ENCODE peak calls at places on chromosomes 13 and 19, in six cellular contexts. V, C, E, A, P and Z are unnamed samples.
A peak's percentile ranks its signal among the peaks of the same experiment; 100 is the strongest.

GRCh38 chr19:8552810-8553209 is 24.4 kb downstream of the MYO1F start:
- DNase-seq in V (peak; percentile 62), C (no peak), E (peak; percentile 10), A (peak; percentile 84), P (no peak), Z (peak; percentile 58)

GRCh38 chr13:113405481-113406300 is 41.8 kb upstream of the GRTP1 start:
- DNase-seq in V (no peak), C (no peak), E (no peak), A (no peak), P (no peak), Z (peak; percentile 30)

GRCh38 chr19:47274891-47275865 is 493 bp downstream of the INAFM1 start:
- DNase-seq in V (no peak), C (peak; percentile 48), E (no peak), A (no peak), P (no peak), Z (no peak)

GRCh38 chr13:24899601-24900000 is 135.6 kb downstream of the RNF17 start:
- DNase-seq in V (peak; percentile 57), C (peak; percentile 29), E (no peak), A (no peak), P (no peak), Z (no peak)

GRCh38 chr13:78897200-78897599 is 238.2 kb upstream of the OBI1 start:
- DNase-seq in V (no peak), C (no peak), E (no peak), A (no peak), P (no peak), Z (no peak)

GRCh38 chr13:74117207-74117705 is 16.9 kb downstream of the KLF12 start:
- DNase-seq in V (no peak), C (no peak), E (no peak), A (no peak), P (no peak), Z (no peak)

GRCh38 chr19:3243851-3244700 is 19.6 kb downstream of the CELF5 start:
- DNase-seq in V (peak; percentile 56), C (peak; percentile 68), E (no peak), A (peak; percentile 68), P (peak; percentile 70), Z (peak; percentile 64)

GRCh38 chr13:57045816-57046691 is 94.7 kb upstream of the PRR20A start:
- DNase-seq in V (no peak), C (peak; percentile 50), E (no peak), A (no peak), P (no peak), Z (no peak)

GRCh38 chr13:45949161-45949560 is 97.6 kb upstream of the SIAH3 start:
- DNase-seq in V (peak; percentile 43), C (no peak), E (no peak), A (no peak), P (no peak), Z (no peak)

GRCh38 chr19:1746401-1747284 is 6.7 kb upstream of the ONECUT3 start:
- DNase-seq in V (peak; percentile 13), C (peak; percentile 30), E (peak; percentile 21), A (peak; percentile 50), P (no peak), Z (no peak)

GRCh38 chr19:33441828-33442227 is 68.3 kb downstream of the CEBPG start:
- DNase-seq in V (no peak), C (no peak), E (no peak), A (no peak), P (no peak), Z (no peak)

GRCh38 chr19:9407827-9408226 is 27.5 kb downstream of the ZNF266 start:
- DNase-seq in V (no peak), C (no peak), E (no peak), A (no peak), P (no peak), Z (no peak)

GRCh38 chr19:21604351-21604926 is 99.0 kb downstream of the ZNF429 start:
- DNase-seq in V (peak; percentile 21), C (peak; percentile 32), E (no peak), A (peak; percentile 79), P (no peak), Z (no peak)

GRCh38 chr19:9720541-9720940 is 45.6 kb upstream of the ZNF562 start:
- DNase-seq in V (no peak), C (no peak), E (no peak), A (no peak), P (peak; percentile 30), Z (no peak)

GRCh38 chr19:45569619-45570421 is 14.8 kb downstream of the OPA3 start:
- DNase-seq in V (no peak), C (no peak), E (peak; percentile 46), A (peak; percentile 74), P (peak; percentile 47), Z (peak; percentile 83)

GRCh38 chr19:31348416-31349159 is 648 bp downstream of the TSHZ3 start:
- DNase-seq in V (no peak), C (peak; percentile 56), E (no peak), A (peak; percentile 37), P (no peak), Z (no peak)

GRCh38 chr13:113448885-113449692 is 4.2 kb downstream of the ADPRHL1 start:
- DNase-seq in V (no peak), C (no peak), E (no peak), A (no peak), P (no peak), Z (no peak)

GRCh38 chr13:31159306-31159705 is 2.4 kb downstream of the HSPH1 start:
- DNase-seq in V (peak; percentile 7), C (no peak), E (no peak), A (no peak), P (no peak), Z (no peak)

GRCh38 chr19:55870736-55871135 is 34.4 kb downstream of the NLRP4 start:
- DNase-seq in V (no peak), C (no peak), E (no peak), A (no peak), P (no peak), Z (no peak)

GRCh38 chr13:60230593-60230992 is 66.9 kb upstream of the DIAPH3 start:
- DNase-seq in V (peak; percentile 1), C (peak; percentile 61), E (no peak), A (peak; percentile 53), P (no peak), Z (no peak)

DNA sequence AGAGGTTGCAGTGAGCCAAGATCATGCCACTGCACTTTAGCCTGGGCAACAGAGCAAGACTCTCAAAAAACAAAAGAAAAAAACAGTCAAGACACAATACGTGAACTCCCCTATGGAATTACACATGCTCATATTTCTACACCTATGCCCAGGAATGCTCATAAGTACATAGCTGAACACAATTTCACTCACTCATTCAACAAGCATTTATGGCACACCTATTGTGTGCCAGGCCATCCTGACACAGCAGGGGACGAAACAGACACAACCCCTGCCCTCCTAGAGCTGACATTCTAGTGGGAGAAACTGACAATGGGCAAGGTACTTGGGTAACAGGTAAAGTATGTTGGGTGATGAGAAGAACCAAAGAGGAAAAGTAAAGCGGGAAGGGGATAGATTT is 9.5 kb downstream of the AXL start:
- DNase-seq in V (no peak), C (no peak), E (no peak), A (no peak), P (no peak), Z (no peak)
- H2BK15ac ChIP-seq in V (no peak overlapping the region), C (no peak overlapping the region), E (no peak overlapping the region), A (no peak overlapping the region), P (no peak overlapping the region), Z (no peak overlapping the region)

GRCh38 chr13:33057019-33057785 is 41.0 kb downstream of the KL start:
- DNase-seq in V (peak; percentile 6), C (peak; percentile 34), E (no peak), A (peak; percentile 88), P (peak; percentile 54), Z (no peak)

GRCh38 chr13:33053397-33054066 is 37.3 kb downstream of the KL start:
- DNase-seq in V (no peak), C (no peak), E (no peak), A (no peak), P (no peak), Z (no peak)

GRCh38 chr13:33052446-33052845 is 36.2 kb downstream of the KL start:
- DNase-seq in V (peak; percentile 53), C (no peak), E (no peak), A (no peak), P (no peak), Z (no peak)

GRCh38 chr13:33050161-33050560 is 33.9 kb downstream of the KL start:
- DNase-seq in V (no peak), C (no peak), E (no peak), A (no peak), P (no peak), Z (no peak)

DNA sequence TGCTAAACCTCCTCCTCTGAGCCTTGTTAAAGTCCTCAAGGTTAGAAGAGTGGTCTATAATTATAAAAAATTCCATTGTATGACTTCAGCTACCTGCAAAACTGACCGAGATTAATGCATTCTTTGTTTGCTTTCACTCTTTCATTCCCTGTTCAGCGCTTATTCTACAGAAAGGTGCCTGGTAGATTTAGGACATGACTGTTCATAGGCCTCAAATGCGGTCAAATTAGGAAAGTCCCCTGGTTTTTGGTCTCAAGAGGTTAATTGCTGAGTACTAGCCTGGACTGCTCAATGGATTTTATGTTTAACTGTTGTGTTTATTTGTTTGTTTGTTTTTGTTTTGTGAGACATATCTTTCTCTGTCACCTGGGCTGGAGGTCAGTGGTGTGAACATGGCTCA is 35.4 kb downstream of the KL start:
- DNase-seq in V (no peak), C (no peak), E (no peak), A (no peak), P (no peak), Z (no peak)
- H3K4me2 ChIP-seq in V (no peak overlapping the region), C (no peak overlapping the region), E (no peak overlapping the region), A (no peak overlapping the region), P (no peak overlapping the region), Z (no peak overlapping the region)

DNA sequence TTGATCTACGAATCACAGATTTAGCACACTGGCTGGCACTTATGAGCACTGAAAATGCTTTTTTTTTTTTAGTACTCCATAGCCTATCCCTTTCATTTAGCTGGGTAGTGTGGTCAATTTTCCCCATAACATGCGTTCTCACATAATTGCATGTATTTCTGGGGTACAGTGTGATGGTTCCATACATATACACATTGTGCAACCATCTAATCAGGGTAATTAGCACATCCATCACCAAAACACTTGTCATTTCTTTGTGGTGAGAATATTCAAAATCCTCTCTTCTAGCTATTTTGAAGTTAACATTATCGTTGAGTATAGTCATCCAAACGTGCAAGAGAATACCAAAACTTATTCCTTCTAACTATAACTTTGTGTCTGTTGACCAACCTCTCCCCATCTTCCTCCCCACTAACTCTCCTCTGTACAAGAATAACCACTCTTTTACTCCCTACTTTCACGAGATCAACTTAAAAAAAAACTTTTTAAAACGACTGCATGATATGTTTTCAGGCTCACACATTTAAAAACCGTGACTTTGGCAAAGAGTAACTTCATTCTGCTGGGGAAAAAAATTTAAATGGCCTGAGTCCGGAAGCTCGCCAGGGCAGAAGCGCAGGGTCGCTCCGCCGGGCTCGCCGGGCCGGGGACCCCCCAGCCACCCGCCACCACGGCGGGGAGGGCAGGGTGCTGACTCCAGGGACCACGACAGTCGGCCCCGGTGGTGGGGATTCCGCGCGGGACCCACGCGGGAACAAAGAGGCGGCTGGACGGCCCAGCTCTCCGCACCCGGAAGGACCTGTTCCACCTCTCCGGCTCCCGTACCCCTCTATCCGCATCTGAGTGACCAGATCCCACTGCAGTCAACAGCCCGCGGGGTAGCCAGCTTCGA is 867 bp upstream of the UBAC2 start:
- DNase-seq in V (no peak), C (peak; percentile 37), E (no peak), A (no peak), P (no peak), Z (no peak)
- H2AK5ac ChIP-seq in V (peak overlapping the region; percentile 84), C (peak overlapping the region; percentile 49), E (peak overlapping the region; percentile 29), A (no peak overlapping the region), P (peak overlapping the region; percentile 91), Z (no peak overlapping the region)

DNA sequence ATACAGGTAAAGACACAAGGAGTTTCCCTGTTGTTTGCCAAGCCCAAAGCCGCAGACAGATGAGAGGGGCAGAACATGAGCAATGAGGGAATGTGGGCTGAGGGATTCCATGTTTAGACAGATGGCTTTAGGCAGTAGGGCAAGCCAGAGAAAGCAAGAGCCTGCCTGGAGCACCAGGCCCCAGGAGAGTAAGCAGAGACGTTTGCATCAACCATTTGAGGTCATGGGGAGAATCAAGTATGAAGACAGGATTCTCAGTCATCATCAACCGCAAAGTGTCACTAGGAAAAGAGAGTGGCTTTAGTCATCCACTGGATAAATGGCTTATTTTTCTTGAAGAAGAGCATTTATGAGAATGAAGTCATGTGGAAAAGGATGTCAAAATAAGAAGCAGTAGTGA is 184.7 kb downstream of the COG6 start:
- DNase-seq in V (no peak), C (no peak), E (no peak), A (no peak), P (no peak), Z (no peak)
- H2BK15ac ChIP-seq in V (no peak overlapping the region), C (no peak overlapping the region), E (no peak overlapping the region), A (no peak overlapping the region), P (no peak overlapping the region), Z (no peak overlapping the region)